ENCODE peak calls at places on chromosome 10, in five cellular contexts. V is OCI-LY7, U is ovary, F is AG04450, I is IMR-90. Y is an unnamed sample.

GRCh38 chr10:131983780-131984179 is 2.1 kb upstream of the BNIP3 start:
- DNase-seq in V (no peak), U (no peak), F (peak; percentile 93), I (peak; percentile 99), Y (peak; percentile 80)

GRCh38 chr10:120421250-120421649 is 35.8 kb upstream of the PLPP4 start:
- DNase-seq in V (no peak), U (no peak), F (no peak), I (no peak), Y (no peak)

GRCh38 chr10:97889461-97890265 is 40.0 kb downstream of the GOLGA7B start:
- DNase-seq in V (no peak), U (no peak), F (no peak), I (peak; percentile 28), Y (peak; percentile 18)

GRCh38 chr10:93604145-93604544 is 3.1 kb upstream of the RBP4 start:
- DNase-seq in V (no peak), U (no peak), F (no peak), I (no peak), Y (no peak)

GRCh38 chr10:29535012-29535777 is 99.6 kb downstream of the SVIL start:
- DNase-seq in V (no peak), U (peak; percentile 39), F (peak; percentile 64), I (peak; percentile 88), Y (peak; percentile 75)

GRCh38 chr10:73017955-73018480 is 63.4 kb upstream of the PLA2G12B start:
- DNase-seq in V (no peak), U (no peak), F (no peak), I (no peak), Y (peak; percentile 20)

GRCh38 chr10:102395677-102396197 is at the start of gene NFKB2:
- DNase-seq in V (peak; percentile 32), U (no peak), F (no peak), I (no peak), Y (no peak)

GRCh38 chr10:103745264-103746247 is 109.8 kb downstream of the SH3PXD2A start:
- DNase-seq in V (peak; percentile 83), U (no peak), F (no peak), I (peak; percentile 44), Y (no peak)

GRCh38 chr10:114103286-114103685 is 59.6 kb downstream of the ADRB1 start:
- DNase-seq in V (peak; percentile 63), U (no peak), F (peak; percentile 11), I (peak; percentile 67), Y (peak; percentile 76)

GRCh38 chr10:130857631-130858295 is 453.8 kb downstream of the TCERG1L start:
- DNase-seq in V (no peak), U (no peak), F (no peak), I (no peak), Y (no peak)

GRCh38 chr10:120514035-120514620 is 57.1 kb downstream of the PLPP4 start:
- DNase-seq in V (peak; percentile 36), U (no peak), F (no peak), I (peak; percentile 7), Y (peak; percentile 64)

GRCh38 chr10:111116762-111117445 is 40.1 kb downstream of the ADRA2A start:
- DNase-seq in V (no peak), U (no peak), F (no peak), I (no peak), Y (no peak)

GRCh38 chr10:77016278-77016815 is 621.3 kb downstream of the KCNMA1 start:
- DNase-seq in V (no peak), U (no peak), F (no peak), I (no peak), Y (no peak)

GRCh38 chr10:124875596-124875995 is 66.3 kb upstream of the ZRANB1 start:
- DNase-seq in V (no peak), U (no peak), F (no peak), I (peak; percentile 46), Y (peak; percentile 42)

GRCh38 chr10:89129850-89130396 is 77.2 kb downstream of the CH25H start:
- DNase-seq in V (no peak), U (no peak), F (no peak), I (peak; percentile 67), Y (no peak)

GRCh38 chr10:48881937-48882336 is 57.7 kb downstream of the LRRC18 start:
- DNase-seq in V (no peak), U (no peak), F (no peak), I (no peak), Y (no peak)

GRCh38 chr10:110399163-110400094 is 94.7 kb upstream of the SMNDC1 start:
- DNase-seq in V (no peak), U (no peak), F (peak; percentile 92), I (peak; percentile 99), Y (peak; percentile 99)

GRCh38 chr10:14698487-14699170 is 76.1 kb downstream of the FAM107B start:
- DNase-seq in V (no peak), U (no peak), F (peak; percentile 37), I (peak; percentile 83), Y (peak; percentile 24)

GRCh38 chr10:71238626-71239025 is 26.3 kb downstream of the UNC5B start:
- DNase-seq in V (no peak), U (no peak), F (no peak), I (no peak), Y (no peak)

GRCh38 chr10:129031233-129032150 is 435.5 kb upstream of the MGMT start:
- DNase-seq in V (peak; percentile 24), U (no peak), F (no peak), I (peak; percentile 12), Y (peak; percentile 64)

GRCh38 chr10:113463777-113464176 is 89.1 kb upstream of the HABP2 start:
- DNase-seq in V (no peak), U (no peak), F (no peak), I (peak; percentile 10), Y (no peak)

GRCh38 chr10:16967866-16968721 is 150.9 kb upstream of the RSU1 start:
- DNase-seq in V (no peak), U (peak; percentile 55), F (peak; percentile 87), I (peak; percentile 93), Y (peak; percentile 88)

GRCh38 chr10:57846307-57847065 is 421.2 kb downstream of the IPMK start:
- DNase-seq in V (no peak), U (no peak), F (no peak), I (no peak), Y (no peak)

GRCh38 chr10:30028006-30028441 is 31.4 kb downstream of the JCAD start:
- DNase-seq in V (no peak), U (peak; percentile 32), F (no peak), I (no peak), Y (peak; percentile 51)

GRCh38 chr10:69801094-69801433 is 642 bp upstream of the COL13A1 start:
- DNase-seq in V (peak; percentile 13), U (no peak), F (no peak), I (peak; percentile 55), Y (peak; percentile 60)

GRCh38 chr10:25972631-25973030 is 38.6 kb downstream of the MYO3A start:
- DNase-seq in V (no peak), U (no peak), F (no peak), I (no peak), Y (no peak)

GRCh38 chr10:78688945-78689935 is 379.5 kb upstream of the ZMIZ1 start:
- DNase-seq in V (no peak), U (no peak), F (no peak), I (no peak), Y (peak; percentile 7)

GRCh38 chr10:132538790-132539421 is 1.3 kb downstream of the INPP5A start:
- DNase-seq in V (no peak), U (no peak), F (no peak), I (no peak), Y (no peak)

GRCh38 chr10:22737587-22737986 is 23.2 kb upstream of the PIP4K2A start:
- DNase-seq in V (no peak), U (no peak), F (no peak), I (peak; percentile 81), Y (peak; percentile 76)

GRCh38 chr10:71078454-71079145 is 133.8 kb upstream of the UNC5B start:
- DNase-seq in V (no peak), U (peak; percentile 2), F (no peak), I (no peak), Y (no peak)

GRCh38 chr10:49023752-49024151 is 84.1 kb upstream of the LRRC18 start:
- DNase-seq in V (no peak), U (peak; percentile 22), F (peak; percentile 2), I (peak; percentile 30), Y (peak; percentile 10)

GRCh38 chr10:86362129-86362527 is 4.5 kb downstream of the GRID1 start:
- DNase-seq in V (no peak), U (no peak), F (no peak), I (no peak), Y (no peak)

GRCh38 chr10:124717911-124718734 is 26.1 kb downstream of the FAM53B start:
- DNase-seq in V (no peak), U (no peak), F (no peak), I (no peak), Y (no peak)

GRCh38 chr10:74048433-74048832 is 50.5 kb downstream of the VCL start:
- DNase-seq in V (no peak), U (no peak), F (no peak), I (no peak), Y (no peak)

GRCh38 chr10:74050653-74051052 is 52.7 kb downstream of the VCL start:
- DNase-seq in V (no peak), U (no peak), F (no peak), I (no peak), Y (no peak)

GRCh38 chr10:74049995-74050394 is 52.1 kb downstream of the VCL start:
- DNase-seq in V (no peak), U (no peak), F (no peak), I (no peak), Y (no peak)

GRCh38 chr10:74047304-74047703 is 49.4 kb downstream of the VCL start:
- DNase-seq in V (no peak), U (no peak), F (peak; percentile 73), I (peak; percentile 94), Y (peak; percentile 53)

DNA sequence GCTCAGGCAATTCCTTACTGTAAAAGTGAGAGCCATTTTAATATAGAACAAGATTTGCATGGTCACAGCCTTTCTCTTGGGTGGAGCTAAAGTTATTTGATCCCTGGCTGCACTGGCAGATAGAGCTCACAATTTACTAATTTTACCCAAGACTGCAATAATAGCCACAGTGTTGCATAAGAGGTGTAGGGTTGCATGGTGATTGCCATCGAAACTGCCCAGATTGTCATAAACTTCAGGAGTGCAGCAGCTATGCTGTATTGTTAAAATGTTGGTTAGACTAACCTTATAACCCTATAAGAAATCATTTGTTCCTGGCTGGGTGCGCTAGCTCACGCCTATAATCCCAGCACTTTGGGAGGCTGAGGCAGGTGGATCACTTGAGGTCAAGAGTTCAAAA is 50.0 kb downstream of the VCL start:
- DNase-seq in V (no peak), U (no peak), F (no peak), I (peak; percentile 62), Y (peak; percentile 47)
- H3K4me3 ChIP-seq in V (no peak overlapping the region), U (no peak overlapping the region), F (no peak overlapping the region), I (no peak overlapping the region), Y (no peak overlapping the region)

DNA sequence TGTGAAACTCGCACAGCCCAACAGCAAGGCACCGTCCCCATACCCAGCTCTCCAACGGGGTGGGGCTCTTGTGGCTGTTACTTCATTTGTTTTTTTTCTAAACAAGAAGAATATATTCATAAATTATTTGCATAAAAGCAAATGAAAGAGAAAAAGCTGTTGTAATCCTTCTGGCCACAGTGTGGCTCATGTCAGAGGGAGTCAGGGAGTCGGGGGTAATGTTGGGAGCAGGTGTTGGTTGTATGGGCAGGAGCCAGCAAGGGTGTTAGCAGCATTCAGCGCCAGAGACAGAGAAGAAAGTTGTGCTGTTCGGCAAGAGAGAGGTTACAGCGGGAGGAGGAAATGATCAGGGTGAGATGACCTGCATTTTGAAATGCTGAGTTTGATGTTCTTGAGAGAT is 13.3 kb downstream of the PFKP start:
- DNase-seq in V (peak; percentile 18), U (no peak), F (no peak), I (no peak), Y (no peak)
- TF ChIP-seq CTCF in V (peak; percentile 31), U (no peak), F (peak; percentile 30), I (peak; percentile 10), Y (peak; percentile 12)

GRCh38 chr10:59967079-59967478 is 60.7 kb upstream of the CCDC6 start:
- DNase-seq in V (no peak), U (no peak), F (no peak), I (no peak), Y (no peak)
- H3K4me3 ChIP-seq in V (no peak overlapping the region), U (no peak overlapping the region), F (no peak overlapping the region), I (no peak overlapping the region), Y (no peak overlapping the region)

GRCh38 chr10:119348516-119349240 is 141.3 kb downstream of the GRK5 start:
- DNase-seq in V (no peak), U (peak; percentile 64), F (no peak), I (peak; percentile 54), Y (peak; percentile 48)
- TF ChIP-seq CTCF in V (no peak), U (no peak), F (peak; percentile 15), I (peak; percentile 17), Y (no peak)

Y was measured in fibroblast of pulmonary artery.